ENCODE peak calls at places on chromosomes 16 and 17, in seven cellular contexts. Q is tibial artery; V is activated CD8-positive, alpha-beta memory T cell treated with anti-CD3 and anti-CD28 coated beads, Interleukin-2, amount 50 U/mL, for 4 hours; R is stimulated activated CD4-positive, alpha-beta T cell treated with anti-CD3 and anti-CD28 coated beads, Interleukin-1b, Interleukin-23, amount 100 ng/mL, for 4 hours; W is bronchial epithelial cell; X is hypothalamus; U is dorsolateral prefrontal cortex. E is an unnamed sample.

GRCh38 chr16:51388516-51388951 is 237.5 kb upstream of the SALL1 start:
- DNase-seq in Q (no peak), R (no peak), U (no peak), V (no peak), W (no peak), X (no peak), E (no peak)

GRCh38 chr16:23905027-23905426 is 69.2 kb downstream of the PRKCB start:
- DNase-seq in R (no peak), U (no peak), W (peak), X (no peak), Q (peak), V (no peak), E (no peak)

GRCh38 chr16:52090080-52090479 is 456.9 kb downstream of the TOX3 start:
- DNase-seq in Q (no peak), X (no peak), R (no peak), V (no peak), U (no peak), W (peak), E (no peak)

GRCh38 chr16:89764711-89765201 is 43.4 kb downstream of the ZNF276 start:
- DNase-seq in R (no peak), U (peak), Q (peak), X (no peak), V (peak), W (no peak), E (peak)

GRCh38 chr17:46167826-46168569 is 25.2 kb downstream of the KANSL1 start:
- DNase-seq in R (no peak), V (no peak), X (no peak), U (no peak), W (peak), Q (no peak), E (no peak)

GRCh38 chr17:76969598-76970172 is 101.5 kb downstream of the MGAT5B start:
- DNase-seq in V (no peak), R (no peak), X (no peak), U (no peak), W (no peak), Q (no peak), E (no peak)

GRCh38 chr17:30200086-30200485 is 35.4 kb downstream of the SLC6A4 start:
- DNase-seq in Q (no peak), U (no peak), X (no peak), V (no peak), R (no peak), W (no peak), E (peak)

GRCh38 chr17:73584049-73584448 is 60.2 kb downstream of the SDK2 start:
- DNase-seq in V (no peak), W (no peak), R (no peak), Q (no peak), U (no peak), X (no peak), E (no peak)